ENCODE peak calls at places on chromosomes 2 and 18, in four cellular contexts. One of them, this sample, is unnamed. For H3K9me3, the result is how much of the 10 kb centered on the place peaks cover.

GRCh38 chr2:121944072-121944829 is 188.8 kb downstream of the TSN start:
- DNase-seq in tibial nerve: peak
- DNase-seq in H9: no peak
- DNase-seq in transverse colon: no peak
- DNase-seq in this sample: no peak

GRCh38 chr2:77418537-77418936 is 103.6 kb downstream of the LRRTM4 start:
- DNase-seq in H9: no peak
- DNase-seq in transverse colon: no peak
- DNase-seq in tibial nerve: no peak
- DNase-seq in this sample: no peak

GRCh38 chr2:233360771-233361176 is 6.5 kb downstream of the DGKD start:
- DNase-seq in transverse colon: peak
- DNase-seq in tibial nerve: no peak
- DNase-seq in H9: no peak
- DNase-seq in this sample: no peak

GRCh38 chr2:25276569-25277465 is 64.9 kb downstream of the DNMT3A start:
- DNase-seq in transverse colon: peak
- DNase-seq in tibial nerve: no peak
- DNase-seq in H9: peak
- DNase-seq in this sample: no peak

GRCh38 chr2:134447669-134448068 is 193.8 kb downstream of the MGAT5 start:
- DNase-seq in tibial nerve: no peak
- DNase-seq in H9: no peak
- DNase-seq in transverse colon: no peak
- DNase-seq in this sample: no peak

GRCh38 chr2:53075760-53076159 is 691.8 kb upstream of the CHAC2 start:
- DNase-seq in H9: no peak
- DNase-seq in transverse colon: no peak
- DNase-seq in tibial nerve: peak
- DNase-seq in this sample: no peak

GRCh38 chr2:65300134-65300771 is 72.6 kb downstream of the ACTR2 start:
- DNase-seq in transverse colon: peak
- DNase-seq in H9: no peak
- DNase-seq in tibial nerve: peak
- DNase-seq in this sample: no peak

GRCh38 chr18:79402977-79403722 is 7.4 kb downstream of the NFATC1 start:
- DNase-seq in H9: no peak
- DNase-seq in tibial nerve: peak
- DNase-seq in transverse colon: peak
- DNase-seq in this sample: no peak

GRCh38 chr2:164974221-164974620 is 18.9 kb upstream of the SLC38A11 start:
- DNase-seq in H9: no peak
- DNase-seq in transverse colon: no peak
- DNase-seq in tibial nerve: no peak
- DNase-seq in this sample: no peak

GRCh38 chr2:213265679-213266078 is 18.6 kb upstream of the SPAG16 start:
- DNase-seq in H9: no peak
- DNase-seq in transverse colon: no peak
- DNase-seq in tibial nerve: no peak
- DNase-seq in this sample: no peak

GRCh38 chr18:23277399-23277798 is 142.1 kb downstream of the CABLES1 start:
- DNase-seq in tibial nerve: no peak
- DNase-seq in H9: no peak
- DNase-seq in transverse colon: no peak
- DNase-seq in this sample: no peak

GRCh38 chr2:206482123-206482522 is 38.8 kb downstream of the ADAM23 start:
- DNase-seq in H9: no peak
- DNase-seq in tibial nerve: no peak
- DNase-seq in transverse colon: no peak
- DNase-seq in this sample: no peak

GRCh38 chr2:84427235-84428138 is 31.6 kb downstream of the SUCLG1 start:
- DNase-seq in tibial nerve: no peak
- DNase-seq in H9: no peak
- DNase-seq in transverse colon: no peak
- DNase-seq in this sample: no peak

GRCh38 chr18:45107425-45107824 is 426.7 kb downstream of the SETBP1 start:
- DNase-seq in H9: no peak
- DNase-seq in transverse colon: no peak
- DNase-seq in tibial nerve: no peak
- DNase-seq in this sample: no peak

GRCh38 chr2:44102790-44103642 is 65.7 kb upstream of the PPM1B start:
- DNase-seq in tibial nerve: no peak
- DNase-seq in H9: no peak
- DNase-seq in transverse colon: no peak
- DNase-seq in this sample: no peak

GRCh38 chr2:73262108-73262651 is 22.1 kb downstream of the FBXO41 start:
- DNase-seq in tibial nerve: no peak
- DNase-seq in H9: no peak
- DNase-seq in transverse colon: no peak
- DNase-seq in this sample: no peak

GRCh38 chr2:178473373-178473772 is 5.0 kb downstream of the FKBP7 start:
- DNase-seq in transverse colon: no peak
- DNase-seq in tibial nerve: no peak
- DNase-seq in H9: no peak
- DNase-seq in this sample: no peak

GRCh38 chr2:74328074-74328473 is 15.1 kb downstream of the SLC4A5 start:
- DNase-seq in transverse colon: no peak
- DNase-seq in tibial nerve: no peak
- DNase-seq in H9: peak
- DNase-seq in this sample: no peak

GRCh38 chr2:53715568-53715967 is 52.0 kb upstream of the CHAC2 start:
- DNase-seq in tibial nerve: no peak
- DNase-seq in transverse colon: no peak
- DNase-seq in H9: no peak
- DNase-seq in this sample: no peak

GRCh38 chr2:148459300-148459891 is 185.2 kb upstream of the EPC2 start:
- DNase-seq in tibial nerve: no peak
- DNase-seq in transverse colon: no peak
- DNase-seq in H9: no peak
- DNase-seq in this sample: no peak

GRCh38 chr2:236536727-236537398 is 32.8 kb upstream of the ACKR3 start:
- DNase-seq in tibial nerve: no peak
- DNase-seq in transverse colon: peak
- DNase-seq in H9: no peak
- DNase-seq in this sample: no peak

GRCh38 chr2:102660574-102660973 is 41.2 kb downstream of the SLC9A2 start:
- DNase-seq in H9: no peak
- DNase-seq in transverse colon: no peak
- DNase-seq in tibial nerve: no peak
- DNase-seq in this sample: no peak

GRCh38 chr2:143623270-143623669 is 494.1 kb downstream of the ARHGAP15 start:
- DNase-seq in tibial nerve: no peak
- DNase-seq in H9: no peak
- DNase-seq in transverse colon: no peak
- DNase-seq in this sample: no peak

GRCh38 chr2:143026411-143027054 is 102.7 kb upstream of the ARHGAP15 start:
- DNase-seq in tibial nerve: peak
- DNase-seq in transverse colon: no peak
- DNase-seq in H9: peak
- DNase-seq in this sample: no peak

GRCh38 chr2:20422679-20423271 is 24.1 kb upstream of the RHOB start:
- DNase-seq in tibial nerve: no peak
- DNase-seq in H9: peak
- DNase-seq in transverse colon: peak
- DNase-seq in this sample: no peak

GRCh38 chr2:18378020-18378653 is 182.3 kb downstream of the RDH14 start:
- DNase-seq in H9: peak
- DNase-seq in tibial nerve: peak
- DNase-seq in transverse colon: no peak
- DNase-seq in this sample: no peak

GRCh38 chr2:16041466-16041810 is 101.1 kb downstream of the MYCN start:
- DNase-seq in tibial nerve: no peak
- DNase-seq in transverse colon: no peak
- DNase-seq in H9: no peak
- DNase-seq in this sample: no peak

GRCh38 chr2:167651406-167652151 is 595.8 kb downstream of the STK39 start:
- DNase-seq in transverse colon: no peak
- DNase-seq in H9: no peak
- DNase-seq in tibial nerve: no peak
- DNase-seq in this sample: no peak

GRCh38 chr2:30147196-30147714 is 448 bp downstream of the YPEL5 start:
- DNase-seq in tibial nerve: no peak
- DNase-seq in H9: no peak
- DNase-seq in transverse colon: no peak
- DNase-seq in this sample: no peak

GRCh38 chr2:195899226-195899625 is 169.4 kb downstream of the DNAH7 start:
- DNase-seq in transverse colon: no peak
- DNase-seq in H9: no peak
- DNase-seq in tibial nerve: no peak
- DNase-seq in this sample: no peak

GRCh38 chr2:135904590-135904989 is 28.3 kb upstream of the MCM6 start:
- DNase-seq in H9: no peak
- DNase-seq in transverse colon: no peak
- DNase-seq in tibial nerve: no peak
- DNase-seq in this sample: no peak

GRCh38 chr2:102717308-102718018 is 44.4 kb upstream of the TMEM182 start:
- DNase-seq in transverse colon: no peak
- DNase-seq in H9: no peak
- DNase-seq in tibial nerve: no peak
- DNase-seq in this sample: no peak

GRCh38 chr2:11155326-11156059 is at the start of gene SLC66A3:
- DNase-seq in tibial nerve: no peak
- DNase-seq in H9: no peak
- DNase-seq in transverse colon: no peak
- DNase-seq in this sample: peak

GRCh38 chr2:7676714-7677113 is 759.5 kb downstream of the RNF144A start:
- DNase-seq in transverse colon: no peak
- DNase-seq in tibial nerve: no peak
- DNase-seq in H9: no peak
- DNase-seq in this sample: no peak

GRCh38 chr2:108630567-108631405 is 88.5 kb upstream of the RANBP2 start:
- DNase-seq in tibial nerve: no peak
- DNase-seq in transverse colon: no peak
- DNase-seq in H9: no peak
- DNase-seq in this sample: no peak

GRCh38 chr2:64291181-64291580 is 147.0 kb upstream of the PELI1 start:
- DNase-seq in transverse colon: peak
- DNase-seq in H9: no peak
- DNase-seq in tibial nerve: no peak
- DNase-seq in this sample: no peak

GRCh38 chr2:40123746-40124145 is 328.1 kb downstream of the SLC8A1 start:
- DNase-seq in transverse colon: no peak
- DNase-seq in H9: no peak
- DNase-seq in tibial nerve: no peak
- DNase-seq in this sample: no peak

GRCh38 chr18:21452381-21452780 is 148.1 kb downstream of the ESCO1 start:
- DNase-seq in H9: no peak
- DNase-seq in transverse colon: no peak
- DNase-seq in tibial nerve: no peak
- DNase-seq in this sample: no peak

GRCh38 chr18:47404845-47405244 is 153.4 kb upstream of the SKOR2 start:
- DNase-seq in transverse colon: no peak
- DNase-seq in tibial nerve: no peak
- DNase-seq in H9: peak
- DNase-seq in this sample: no peak

GRCh38 chr2:173502296-173502695 is 147.6 kb downstream of the CDCA7 start:
- DNase-seq in H9: no peak
- DNase-seq in transverse colon: no peak
- DNase-seq in tibial nerve: no peak
- DNase-seq in this sample: no peak
- H3K9me3 ChIP-seq in H9: under half
- H3K9me3 ChIP-seq in transverse colon: under half
- H3K9me3 ChIP-seq in tibial nerve: under half
- H3K9me3 ChIP-seq in this sample: under half

GRCh38 chr2:132469095-132469494 is 52.5 kb downstream of the GPR39 start:
- DNase-seq in transverse colon: no peak
- DNase-seq in tibial nerve: no peak
- DNase-seq in H9: no peak
- DNase-seq in this sample: no peak
- H3K9me3 ChIP-seq in transverse colon: under half
- H3K9me3 ChIP-seq in tibial nerve: under half
- H3K9me3 ChIP-seq in H9: under half
- H3K9me3 ChIP-seq in this sample: under half

DNA sequence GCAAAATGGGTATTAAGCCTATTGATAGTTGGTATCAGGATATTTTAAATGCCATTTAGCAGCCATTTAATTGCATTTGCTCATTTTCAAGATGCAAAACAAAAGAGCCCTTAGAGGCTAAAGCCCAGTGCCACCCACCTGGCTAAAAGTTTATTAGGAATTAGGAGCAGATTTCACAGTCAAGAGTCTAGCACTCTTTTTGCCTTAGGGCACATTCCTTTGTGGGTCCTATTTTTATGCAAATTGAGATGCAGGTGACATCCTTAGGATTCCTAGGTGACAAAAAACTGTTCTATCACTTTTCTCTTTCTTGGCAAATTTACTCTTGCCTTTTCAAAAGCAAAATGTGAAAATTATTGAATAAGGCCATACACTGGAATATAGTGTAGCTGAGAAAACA is 42.0 kb downstream of the CTNNA2 start:
- DNase-seq in transverse colon: no peak
- DNase-seq in H9: peak
- DNase-seq in tibial nerve: no peak
- DNase-seq in this sample: no peak
- H3K9me3 ChIP-seq in transverse colon: under half
- H3K9me3 ChIP-seq in H9: under half
- H3K9me3 ChIP-seq in tibial nerve: under half
- H3K9me3 ChIP-seq in this sample: under half

DNA sequence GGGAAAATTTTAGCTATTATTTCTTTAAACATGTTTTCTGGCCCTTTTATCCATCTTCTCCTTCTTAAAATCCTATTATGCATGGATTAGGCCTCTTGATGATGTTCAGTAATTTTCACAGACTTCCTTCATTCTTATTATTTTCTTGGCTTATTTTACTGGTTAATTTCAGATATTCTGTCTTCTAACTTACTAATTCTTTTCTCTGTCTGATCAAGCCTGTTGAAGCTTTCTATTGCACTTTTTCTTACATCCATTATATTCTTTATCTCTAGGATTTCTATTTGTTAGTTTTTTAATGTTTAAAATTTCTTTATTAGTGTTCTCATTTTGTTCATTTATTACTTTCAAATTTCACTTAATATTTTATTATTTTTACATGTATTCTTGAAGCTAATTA is 105.3 kb upstream of the GALNT13 start:
- DNase-seq in H9: no peak
- DNase-seq in transverse colon: no peak
- DNase-seq in tibial nerve: no peak
- DNase-seq in this sample: no peak
- H3K9me3 ChIP-seq in H9: under half
- H3K9me3 ChIP-seq in transverse colon: under half
- H3K9me3 ChIP-seq in tibial nerve: under half
- H3K9me3 ChIP-seq in this sample: under half